ENCODE peak calls at places on chromosomes 4 and X, in eight cellular contexts. B is mammary epithelial cell; P is activated T-cell treated with anti-CD3 and anti-CD28 coated beads for 1 hour; K is naive thymus-derived CD8-positive, alpha-beta T cell; L is esophagus muscularis mucosa; M is amygdala; E is mucosa of descending colon; C is RWPE2. X is an unnamed sample.
A peak's percentile ranks its signal among the peaks of the same experiment; 100 is the strongest.

GRCh38 chr4:53313510-53313909 is 52.4 kb downstream of the SCFD2 start:
- DNase-seq in B (peak; percentile 6), P (no peak), K (no peak), L (no peak), M (no peak), E (no peak), C (no peak), X (no peak)

GRCh38 chrX:136954930-136955329 is 74.4 kb upstream of the RBMX start:
- DNase-seq in B (peak; percentile 6), P (no peak), K (no peak), L (no peak), M (no peak), E (no peak), C (no peak), X (no peak)

GRCh38 chrX:23478561-23478960 is 143.9 kb downstream of the PTCHD1 start:
- DNase-seq in B (no peak), P (no peak), K (no peak), L (no peak), M (no peak), E (no peak), C (no peak), X (no peak)

GRCh38 chr4:144592264-144592663 is 53.7 kb upstream of the HHIP start:
- DNase-seq in B (no peak), P (no peak), K (no peak), L (no peak), M (no peak), E (no peak), C (no peak), X (no peak)

GRCh38 chrX:81286608-81287007 is 84.7 kb downstream of the SH3BGRL start:
- DNase-seq in B (no peak), P (no peak), K (no peak), L (no peak), M (no peak), E (no peak), C (no peak), X (no peak)

GRCh38 chrX:134692233-134692632 is 34.0 kb upstream of the PLAC1 start:
- DNase-seq in B (no peak), P (no peak), K (no peak), L (no peak), M (no peak), E (no peak), C (no peak), X (no peak)

GRCh38 chr4:93317046-93317445 is 511.5 kb upstream of the ATOH1 start:
- DNase-seq in B (no peak), P (no peak), K (no peak), L (no peak), M (no peak), E (no peak), C (no peak), X (no peak)

GRCh38 chr4:86972997-86973396 is 38.2 kb downstream of the AFF1 start:
- DNase-seq in B (peak; percentile 30), P (no peak), K (no peak), L (no peak), M (no peak), E (peak; percentile 51), C (no peak), X (peak; percentile 77)

GRCh38 chr4:83866821-83867220 is 330.9 kb downstream of the GPAT3 start:
- DNase-seq in B (no peak), P (no peak), K (no peak), L (no peak), M (no peak), E (no peak), C (no peak), X (no peak)

GRCh38 chr4:155591201-155591600 is 75.4 kb upstream of the GUCY1A1 start:
- DNase-seq in B (no peak), P (no peak), K (no peak), L (no peak), M (no peak), E (no peak), C (no peak), X (no peak)